ENCODE peak calls at places on chromosomes 2 and 18, in ten cellular contexts. One of them, this sample, is unnamed.

GRCh38 chr2:16622399-16622968 is 43.1 kb downstream of the CYRIA start:
- DNase-seq in nephron progenitor cell: no peak
- DNase-seq in central memory CD4-positive, alpha-beta T cell: no peak
- DNase-seq in WTC11: no peak
- DNase-seq in kidney tubule cell: peak
- DNase-seq in RPMI7951: no peak
- DNase-seq in cardiac muscle cell: no peak
- DNase-seq in AG10803: no peak
- DNase-seq in NCI-H1092: no peak
- DNase-seq in cardiac fibroblast: no peak
- DNase-seq in this sample: no peak

GRCh38 chr2:85712261-85712660 is 18.1 kb downstream of the GNLY start:
- DNase-seq in nephron progenitor cell: no peak
- DNase-seq in central memory CD4-positive, alpha-beta T cell: no peak
- DNase-seq in WTC11: no peak
- DNase-seq in kidney tubule cell: no peak
- DNase-seq in RPMI7951: no peak
- DNase-seq in cardiac muscle cell: no peak
- DNase-seq in AG10803: no peak
- DNase-seq in NCI-H1092: no peak
- DNase-seq in cardiac fibroblast: no peak
- DNase-seq in this sample: no peak

GRCh38 chr18:9808530-9809241 is 77.1 kb upstream of the TXNDC2 start:
- DNase-seq in nephron progenitor cell: peak
- DNase-seq in central memory CD4-positive, alpha-beta T cell: no peak
- DNase-seq in WTC11: peak
- DNase-seq in kidney tubule cell: no peak
- DNase-seq in RPMI7951: peak
- DNase-seq in cardiac muscle cell: peak
- DNase-seq in AG10803: peak
- DNase-seq in NCI-H1092: no peak
- DNase-seq in cardiac fibroblast: peak
- DNase-seq in this sample: peak

GRCh38 chr2:1440581-1440980 is 27.3 kb downstream of the TPO start:
- DNase-seq in nephron progenitor cell: no peak
- DNase-seq in central memory CD4-positive, alpha-beta T cell: no peak
- DNase-seq in WTC11: no peak
- DNase-seq in kidney tubule cell: no peak
- DNase-seq in RPMI7951: no peak
- DNase-seq in cardiac muscle cell: no peak
- DNase-seq in AG10803: no peak
- DNase-seq in NCI-H1092: no peak
- DNase-seq in cardiac fibroblast: no peak
- DNase-seq in this sample: no peak

GRCh38 chr18:70072678-70073077 is 125.0 kb upstream of the CD226 start:
- DNase-seq in nephron progenitor cell: no peak
- DNase-seq in central memory CD4-positive, alpha-beta T cell: no peak
- DNase-seq in WTC11: no peak
- DNase-seq in kidney tubule cell: peak
- DNase-seq in RPMI7951: peak
- DNase-seq in cardiac muscle cell: peak
- DNase-seq in AG10803: peak
- DNase-seq in NCI-H1092: peak
- DNase-seq in cardiac fibroblast: peak
- DNase-seq in this sample: peak

GRCh38 chr18:47912343-47912742 is 18.1 kb downstream of the SMAD2 start:
- DNase-seq in nephron progenitor cell: no peak
- DNase-seq in central memory CD4-positive, alpha-beta T cell: no peak
- DNase-seq in WTC11: no peak
- DNase-seq in kidney tubule cell: no peak
- DNase-seq in RPMI7951: peak
- DNase-seq in cardiac muscle cell: no peak
- DNase-seq in AG10803: no peak
- DNase-seq in NCI-H1092: no peak
- DNase-seq in cardiac fibroblast: peak
- DNase-seq in this sample: no peak

GRCh38 chr2:34570266-34570872 is 971.3 kb upstream of the FAM98A start:
- DNase-seq in nephron progenitor cell: peak
- DNase-seq in central memory CD4-positive, alpha-beta T cell: no peak
- DNase-seq in WTC11: peak
- DNase-seq in kidney tubule cell: peak
- DNase-seq in RPMI7951: no peak
- DNase-seq in cardiac muscle cell: peak
- DNase-seq in AG10803: no peak
- DNase-seq in NCI-H1092: no peak
- DNase-seq in cardiac fibroblast: no peak
- DNase-seq in this sample: no peak

GRCh38 chr2:178478102-178478441 is 328 bp downstream of the FKBP7 start:
- DNase-seq in nephron progenitor cell: peak
- DNase-seq in central memory CD4-positive, alpha-beta T cell: no peak
- DNase-seq in WTC11: no peak
- DNase-seq in kidney tubule cell: peak
- DNase-seq in RPMI7951: peak
- DNase-seq in cardiac muscle cell: peak
- DNase-seq in AG10803: no peak
- DNase-seq in NCI-H1092: no peak
- DNase-seq in cardiac fibroblast: peak
- DNase-seq in this sample: no peak

GRCh38 chr2:158403237-158403636 is 53.3 kb downstream of the CCDC148 start:
- DNase-seq in nephron progenitor cell: no peak
- DNase-seq in central memory CD4-positive, alpha-beta T cell: no peak
- DNase-seq in WTC11: no peak
- DNase-seq in kidney tubule cell: peak
- DNase-seq in RPMI7951: no peak
- DNase-seq in cardiac muscle cell: no peak
- DNase-seq in AG10803: no peak
- DNase-seq in NCI-H1092: no peak
- DNase-seq in cardiac fibroblast: no peak
- DNase-seq in this sample: no peak

GRCh38 chr2:234446404-234447076 is 50.3 kb downstream of the ARL4C start:
- DNase-seq in nephron progenitor cell: no peak
- DNase-seq in central memory CD4-positive, alpha-beta T cell: peak
- DNase-seq in WTC11: no peak
- DNase-seq in kidney tubule cell: no peak
- DNase-seq in RPMI7951: no peak
- DNase-seq in cardiac muscle cell: no peak
- DNase-seq in AG10803: no peak
- DNase-seq in NCI-H1092: no peak
- DNase-seq in cardiac fibroblast: no peak
- DNase-seq in this sample: no peak

GRCh38 chr2:78023356-78023755 is 501.2 kb upstream of the LRRTM4 start:
- DNase-seq in nephron progenitor cell: no peak
- DNase-seq in central memory CD4-positive, alpha-beta T cell: no peak
- DNase-seq in WTC11: peak
- DNase-seq in kidney tubule cell: no peak
- DNase-seq in RPMI7951: no peak
- DNase-seq in cardiac muscle cell: no peak
- DNase-seq in AG10803: no peak
- DNase-seq in NCI-H1092: no peak
- DNase-seq in cardiac fibroblast: no peak
- DNase-seq in this sample: no peak

GRCh38 chr2:129922571-129923264 is 56.7 kb upstream of the RAB6C start:
- DNase-seq in nephron progenitor cell: peak
- DNase-seq in central memory CD4-positive, alpha-beta T cell: no peak
- DNase-seq in WTC11: peak
- DNase-seq in kidney tubule cell: no peak
- DNase-seq in RPMI7951: no peak
- DNase-seq in cardiac muscle cell: no peak
- DNase-seq in AG10803: no peak
- DNase-seq in NCI-H1092: peak
- DNase-seq in cardiac fibroblast: no peak
- DNase-seq in this sample: no peak

GRCh38 chr18:36187138-36187825 is at the start of gene MOCOS:
- DNase-seq in nephron progenitor cell: peak
- DNase-seq in central memory CD4-positive, alpha-beta T cell: peak
- DNase-seq in WTC11: peak
- DNase-seq in kidney tubule cell: peak
- DNase-seq in RPMI7951: peak
- DNase-seq in cardiac muscle cell: peak
- DNase-seq in AG10803: peak
- DNase-seq in NCI-H1092: peak
- DNase-seq in cardiac fibroblast: peak
- DNase-seq in this sample: peak

GRCh38 chr2:219497495-219498279 is 1.0 kb upstream of the GMPPA start:
- DNase-seq in nephron progenitor cell: peak
- DNase-seq in central memory CD4-positive, alpha-beta T cell: peak
- DNase-seq in WTC11: peak
- DNase-seq in kidney tubule cell: peak
- DNase-seq in RPMI7951: peak
- DNase-seq in cardiac muscle cell: peak
- DNase-seq in AG10803: peak
- DNase-seq in NCI-H1092: no peak
- DNase-seq in cardiac fibroblast: peak
- DNase-seq in this sample: peak

This sample was measured in EH.